ENCODE peak calls at places on chromosome 18, in eight cellular contexts. Y, F, Q, O, Z, D, E and T are unnamed samples.

GRCh38 chr18:34153711-34154110 is 71.0 kb downstream of the NOL4 start:
- DNase-seq in Y (no peak), F (peak; percentile 10), Q (peak; percentile 10), O (no peak), Z (no peak), D (no peak), E (no peak), T (peak; percentile 17)

GRCh38 chr18:11857177-11857887 is 6.1 kb downstream of the CHMP1B start:
- DNase-seq in Y (no peak), F (no peak), Q (peak; percentile 100), O (peak; percentile 90), Z (peak; percentile 87), D (peak; percentile 98), E (no peak), T (peak; percentile 98)

GRCh38 chr18:74185860-74186259 is 37.5 kb downstream of the TIMM21 start:
- DNase-seq in Y (no peak), F (no peak), Q (no peak), O (no peak), Z (no peak), D (no peak), E (no peak), T (no peak)

GRCh38 chr18:9987931-9988330 is 74.1 kb downstream of the VAPA start:
- DNase-seq in Y (no peak), F (no peak), Q (no peak), O (no peak), Z (no peak), D (no peak), E (no peak), T (no peak)

GRCh38 chr18:63410792-63411191 is 11.5 kb downstream of the VPS4B start:
- DNase-seq in Y (no peak), F (no peak), Q (peak; percentile 80), O (no peak), Z (no peak), D (no peak), E (no peak), T (peak; percentile 61)

GRCh38 chr18:10297079-10297478 is 157.4 kb upstream of the APCDD1 start:
- DNase-seq in Y (no peak), F (peak; percentile 61), Q (no peak), O (no peak), Z (no peak), D (no peak), E (no peak), T (no peak)

GRCh38 chr18:42850174-42850766 is 265.2 kb downstream of the RIT2 start:
- DNase-seq in Y (no peak), F (no peak), Q (no peak), O (no peak), Z (no peak), D (no peak), E (no peak), T (no peak)

GRCh38 chr18:77133051-77133919 is 702 bp upstream of the MBP start:
- DNase-seq in Y (no peak), F (no peak), Q (no peak), O (no peak), Z (peak; percentile 49), D (no peak), E (peak; percentile 70), T (no peak)

GRCh38 chr18:68721681-68722583 is 7.0 kb upstream of the TMX3 start:
- DNase-seq in Y (no peak), F (peak; percentile 33), Q (peak; percentile 12), O (no peak), Z (no peak), D (no peak), E (no peak), T (peak; percentile 47)

GRCh38 chr18:57434177-57434535 is 1.0 kb upstream of the ONECUT2 start:
- DNase-seq in Y (no peak), F (no peak), Q (no peak), O (no peak), Z (no peak), D (no peak), E (no peak), T (no peak)

GRCh38 chr18:62450546-62451395 is 72.1 kb upstream of the ZCCHC2 start:
- DNase-seq in Y (no peak), F (no peak), Q (peak; percentile 92), O (peak; percentile 74), Z (peak; percentile 75), D (peak; percentile 5), E (no peak), T (peak; percentile 86)

GRCh38 chr18:49500136-49500921 is 13.3 kb upstream of the C18orf32 start:
- DNase-seq in Y (no peak), F (no peak), Q (no peak), O (no peak), Z (no peak), D (no peak), E (no peak), T (no peak)

GRCh38 chr18:21054252-21054821 is 57.3 kb downstream of the ROCK1 start:
- DNase-seq in Y (no peak), F (no peak), Q (no peak), O (no peak), Z (no peak), D (no peak), E (no peak), T (no peak)